ENCODE peak calls at places on chromosomes 7 and 10, in six cellular contexts. B is IMR-90, S is sigmoid colon, P is AG04450, K is Caco-2, Q is Peyer's patch. L is an unnamed sample.

GRCh38 chr10:113305871-113306270 is 247.0 kb upstream of the HABP2 start:
- DNase-seq in B (peak; percentile 58), S (no peak), P (no peak), K (no peak), Q (no peak), L (no peak)

GRCh38 chr7:100366411-100367250 is 6.7 kb upstream of the PILRA start:
- DNase-seq in B (no peak), S (no peak), P (no peak), K (no peak), Q (no peak), L (no peak)

GRCh38 chr7:112023282-112023681 is 182.9 kb downstream of the DOCK4 start:
- DNase-seq in B (no peak), S (no peak), P (no peak), K (no peak), Q (no peak), L (no peak)

GRCh38 chr10:90222372-90222771 is 521.0 kb downstream of the KIF20B start:
- DNase-seq in B (peak; percentile 80), S (no peak), P (peak; percentile 72), K (no peak), Q (no peak), L (no peak)

GRCh38 chr10:53886325-53887300 is 914.4 kb downstream of the PCDH15 start:
- DNase-seq in B (no peak), S (no peak), P (no peak), K (peak; percentile 62), Q (no peak), L (no peak)

GRCh38 chr7:150311146-150311545 is 12.0 kb upstream of the LRRC61 start:
- DNase-seq in B (no peak), S (no peak), P (no peak), K (no peak), Q (no peak), L (no peak)

GRCh38 chr10:49164587-49165188 is 23.5 kb downstream of the TMEM273 start:
- DNase-seq in B (peak; percentile 35), S (no peak), P (no peak), K (peak; percentile 68), Q (no peak), L (peak; percentile 69)

GRCh38 chr7:46450425-46450824 is 529.4 kb upstream of the IGFBP3 start:
- DNase-seq in B (no peak), S (no peak), P (no peak), K (no peak), Q (no peak), L (no peak)

GRCh38 chr10:11457336-11457735 is 154.1 kb downstream of the USP6NL start:
- DNase-seq in B (no peak), S (no peak), P (no peak), K (no peak), Q (no peak), L (no peak)

GRCh38 chr7:155282671-155283070 is 15.0 kb upstream of the INSIG1 start:
- DNase-seq in B (no peak), S (no peak), P (no peak), K (no peak), Q (peak; percentile 34), L (peak; percentile 95)

GRCh38 chr7:41114166-41114565 is 588.7 kb downstream of the INHBA start:
- DNase-seq in B (peak; percentile 94), S (no peak), P (peak; percentile 78), K (no peak), Q (no peak), L (no peak)

GRCh38 chr7:72249106-72249505 is 163.0 kb downstream of the CALN1 start:
- DNase-seq in B (no peak), S (no peak), P (no peak), K (no peak), Q (no peak), L (no peak)

GRCh38 chr10:51357170-51357569 is 282.9 kb downstream of the PRKG1 start:
- DNase-seq in B (no peak), S (no peak), P (no peak), K (no peak), Q (no peak), L (no peak)

GRCh38 chr10:117271427-117271826 is 30.5 kb downstream of the SLC18A2 start:
- DNase-seq in B (peak; percentile 23), S (no peak), P (no peak), K (no peak), Q (no peak), L (no peak)

GRCh38 chr7:70208236-70209063 is 610.2 kb downstream of the AUTS2 start:
- DNase-seq in B (no peak), S (no peak), P (no peak), K (peak; percentile 85), Q (no peak), L (no peak)

GRCh38 chr10:102335184-102335583 is 60.3 kb upstream of the NFKB2 start:
- DNase-seq in B (peak; percentile 15), S (peak; percentile 82), P (no peak), K (no peak), Q (no peak), L (no peak)

GRCh38 chr7:157671358-157672255 is 334.8 kb downstream of the DNAJB6 start:
- DNase-seq in B (no peak), S (peak; percentile 54), P (no peak), K (no peak), Q (peak; percentile 16), L (peak; percentile 33)

GRCh38 chr10:12588091-12588850 is 238.9 kb downstream of the CAMK1D start:
- DNase-seq in B (no peak), S (peak; percentile 48), P (no peak), K (no peak), Q (no peak), L (no peak)

GRCh38 chr10:107409517-107409916 is 245.0 kb upstream of the SORCS1 start:
- DNase-seq in B (peak; percentile 0), S (no peak), P (no peak), K (peak; percentile 9), Q (no peak), L (no peak)

GRCh38 chr10:5488272-5489161 is 10.9 kb downstream of the CALML5 start:
- DNase-seq in B (no peak), S (peak; percentile 56), P (no peak), K (peak; percentile 89), Q (peak; percentile 93), L (no peak)

GRCh38 chr10:120578890-120579289 is 121.9 kb downstream of the PLPP4 start:
- DNase-seq in B (no peak), S (no peak), P (no peak), K (no peak), Q (no peak), L (no peak)

GRCh38 chr10:25017247-25017590 is 807 bp downstream of the THNSL1 start:
- DNase-seq in B (peak; percentile 13), S (no peak), P (no peak), K (no peak), Q (no peak), L (no peak)

GRCh38 chr10:61301560-61301959 is 151.6 kb downstream of the TMEM26 start:
- DNase-seq in B (peak; percentile 26), S (no peak), P (no peak), K (no peak), Q (no peak), L (no peak)

GRCh38 chr10:94069884-94070283 is 76.2 kb downstream of the PLCE1 start:
- DNase-seq in B (peak; percentile 22), S (no peak), P (no peak), K (no peak), Q (no peak), L (no peak)

DNA sequence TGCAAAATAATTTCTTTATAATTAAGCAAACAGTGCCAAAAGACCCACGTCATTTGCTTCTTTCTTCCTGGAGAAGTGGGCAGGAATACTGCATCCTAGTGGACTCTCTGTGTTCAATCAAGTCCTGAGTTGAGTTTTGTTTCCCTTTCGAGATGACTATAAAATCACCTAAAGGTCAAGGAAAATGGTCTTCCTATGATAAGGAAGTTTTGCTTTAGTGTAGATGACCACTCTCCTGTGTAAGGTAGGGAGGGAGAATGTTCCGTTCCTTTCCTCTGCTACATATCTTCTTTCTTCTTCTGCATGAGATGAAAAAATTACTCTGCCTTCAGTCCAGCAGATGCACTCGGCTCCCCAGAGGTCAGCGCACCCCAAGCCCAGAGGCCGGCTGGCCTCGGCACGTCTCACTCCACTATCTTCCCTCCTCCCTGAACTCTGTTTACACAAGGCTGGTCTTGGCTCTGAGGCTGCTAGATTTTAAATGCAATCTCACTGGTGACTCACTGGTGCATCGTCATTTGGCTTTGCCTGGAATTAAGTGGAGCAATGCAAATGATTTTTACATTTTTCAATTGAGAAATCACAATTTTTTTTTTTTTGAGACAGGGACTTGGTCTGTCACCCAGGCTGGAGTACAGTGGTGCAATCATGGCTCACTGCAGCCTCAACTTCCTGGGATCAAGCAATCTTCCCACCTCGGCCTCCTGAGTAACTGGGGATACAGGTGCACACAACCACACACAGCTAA is 18.6 kb upstream of the VDAC2 start:
- DNase-seq in B (peak; percentile 97), S (peak; percentile 83), P (peak; percentile 73), K (peak; percentile 73), Q (peak; percentile 71), L (peak; percentile 84)
- TF ChIP-seq CTCF in B (peak; percentile 15), S (no peak), P (peak; percentile 22), K (no peak), Q (no peak), L (no peak)

DNA sequence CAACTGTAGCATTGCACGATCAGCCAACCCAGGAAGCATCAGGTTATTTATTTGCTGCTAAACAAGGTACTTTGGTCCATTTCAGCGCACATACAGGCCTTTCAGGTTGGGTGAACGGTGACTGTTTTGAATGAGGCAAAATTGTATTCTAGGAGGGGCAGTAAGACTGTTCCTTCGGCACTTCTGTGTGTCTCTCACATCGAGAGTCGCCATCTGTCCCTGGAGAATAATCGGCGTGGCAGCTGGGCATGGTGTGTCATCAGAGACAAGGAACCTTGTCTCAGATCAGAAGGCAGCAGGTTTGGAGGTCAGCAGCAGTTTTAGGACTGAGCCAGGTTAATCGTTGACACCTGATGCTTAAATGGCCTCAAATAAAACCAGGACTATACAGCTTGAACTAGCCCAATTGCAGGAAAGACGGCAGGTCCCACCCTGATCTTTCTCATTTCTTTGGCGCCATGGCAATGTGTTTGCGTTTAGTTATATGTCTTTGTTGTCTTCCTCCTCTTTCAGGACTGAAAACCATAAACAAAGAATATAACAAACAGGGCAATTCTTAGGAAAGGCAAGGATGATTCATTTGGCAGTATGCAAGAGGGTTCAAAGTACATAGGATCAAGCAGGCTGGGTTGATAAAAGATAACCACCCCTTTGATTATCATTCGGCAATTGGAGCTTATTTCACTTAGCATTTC is 92.0 kb upstream of the PRR15 start:
- DNase-seq in B (no peak), S (no peak), P (no peak), K (peak; percentile 37), Q (peak; percentile 83), L (no peak)
- TF ChIP-seq CTCF in B (no peak), S (no peak), P (no peak), K (no peak), Q (no peak), L (no peak)

GRCh38 chr10:79044036-79044664 is 24.6 kb upstream of the ZMIZ1 start:
- DNase-seq in B (no peak), S (peak; percentile 26), P (no peak), K (no peak), Q (peak; percentile 19), L (no peak)

GRCh38 chr10:79046326-79046725 is 22.4 kb upstream of the ZMIZ1 start:
- DNase-seq in B (no peak), S (peak; percentile 28), P (no peak), K (no peak), Q (peak; percentile 27), L (no peak)

GRCh38 chr10:79045566-79046175 is 23.1 kb upstream of the ZMIZ1 start:
- DNase-seq in B (no peak), S (peak; percentile 28), P (no peak), K (no peak), Q (peak; percentile 27), L (no peak)

GRCh38 chr10:79044846-79045245 is 23.9 kb upstream of the ZMIZ1 start:
- DNase-seq in B (no peak), S (peak; percentile 50), P (no peak), K (no peak), Q (peak; percentile 25), L (no peak)

GRCh38 chr10:79042639-79043411 is 25.9 kb upstream of the ZMIZ1 start:
- DNase-seq in B (no peak), S (no peak), P (no peak), K (no peak), Q (no peak), L (no peak)
- TF ChIP-seq CTCF in B (no peak), S (no peak), P (no peak), K (no peak), Q (no peak), L (no peak)

GRCh38 chr7:133139350-133139749 is 57.5 kb upstream of the CHCHD3 start:
- DNase-seq in B (peak; percentile 49), S (no peak), P (peak; percentile 7), K (peak; percentile 66), Q (no peak), L (no peak)
- TF ChIP-seq CTCF in B (peak; percentile 19), S (no peak), P (peak; percentile 47), K (peak; percentile 41), Q (no peak), L (no peak)

L was measured in CD14-positive monocyte.